ENCODE peak calls at places on chromosomes 16 and 17, in eight cellular contexts. J is ELF-1, O is ACHN, V is C1 segment of cervical spinal cord, A is NCI-H524 treated with DMSO at 0.1 percent for 48 hours, I is anterior cingulate cortex, X is GDM1, W is iris pigment epithelial cell. U is an unnamed sample.

GRCh38 chr16:56234737-56235136 is 43.4 kb downstream of the GNAO1 start:
- DNase-seq in J (no peak), I (no peak), O (no peak), A (no peak), X (no peak), W (no peak), V (no peak), U (no peak)

GRCh38 chr17:75003957-75004355 is 8.5 kb upstream of the MRPL58 start:
- DNase-seq in W (no peak), I (no peak), J (no peak), V (no peak), O (no peak), X (no peak), A (no peak), U (no peak)

GRCh38 chr17:63828936-63829335 is 1.5 kb upstream of the FTSJ3 start:
- DNase-seq in W (no peak), A (no peak), O (no peak), V (no peak), J (no peak), I (no peak), X (no peak), U (no peak)

GRCh38 chr16:9256196-9256595 is 164.8 kb downstream of the HAPSTR1 start:
- DNase-seq in I (no peak), J (peak), X (peak), O (peak), V (no peak), W (no peak), A (no peak), U (no peak)

GRCh38 chr17:82432017-82432416 is 13.6 kb upstream of the OGFOD3 start:
- DNase-seq in W (no peak), O (no peak), A (no peak), I (no peak), V (no peak), J (no peak), X (no peak), U (no peak)

GRCh38 chr17:81553616-81554181 is 1.5 kb upstream of the FAAP100 start:
- DNase-seq in V (no peak), A (no peak), J (peak), I (peak), O (peak), X (peak), W (peak), U (no peak)

GRCh38 chr17:61369751-61370150 is 29.9 kb upstream of the TBX2 start:
- DNase-seq in X (no peak), V (no peak), I (no peak), A (no peak), O (no peak), J (no peak), W (no peak), U (no peak)

GRCh38 chr17:78409191-78409621 is 30.8 kb downstream of the PGS1 start:
- DNase-seq in A (peak), V (no peak), J (no peak), W (no peak), O (no peak), X (no peak), I (no peak), U (no peak)

GRCh38 chr17:16428098-16428882 is 12.9 kb downstream of the TRPV2 start:
- DNase-seq in W (peak), I (no peak), O (peak), J (peak), V (peak), A (peak), X (no peak), U (no peak)

GRCh38 chr17:31272236-31272635 is 24.8 kb downstream of the OMG start:
- DNase-seq in A (no peak), V (no peak), W (no peak), X (no peak), J (no peak), I (no peak), O (no peak), U (no peak)

GRCh38 chr17:2905697-2906595 is 109.7 kb downstream of the RAP1GAP2 start:
- DNase-seq in V (no peak), J (no peak), X (no peak), W (no peak), I (no peak), A (no peak), O (no peak), U (peak)

GRCh38 chr16:21166561-21166961 is 8.1 kb downstream of the LDAF1 start:
- DNase-seq in X (no peak), O (peak), A (no peak), V (no peak), I (no peak), W (peak), J (peak), U (no peak)

GRCh38 chr17:18033442-18034099 is 5.4 kb downstream of the ATPAF2 start:
- DNase-seq in I (no peak), O (peak), A (peak), W (peak), X (peak), V (no peak), J (peak), U (no peak)

GRCh38 chr16:72924918-72925630 is 122.9 kb downstream of the ZFHX3 start:
- DNase-seq in W (no peak), O (no peak), A (no peak), J (no peak), X (no peak), I (no peak), V (no peak), U (no peak)

GRCh38 chr17:38874505-38875419 is 4.9 kb downstream of the LASP1 start:
- DNase-seq in O (no peak), W (no peak), V (no peak), I (no peak), X (no peak), J (no peak), A (no peak), U (no peak)